ENCODE peak calls at places on chromosomes 13 and 19, in four cellular contexts. H is HepG2, T is K562, C is GM12878. W is an unnamed sample.

GRCh38 chr13:29595380-29596063 is at the start of gene SLC7A1:
- DNase-seq in H (peak), T (peak), C (peak), W (peak)

GRCh38 chr13:30880756-30881155 is 25.3 kb upstream of the MEDAG start:
- DNase-seq in H (peak), T (no peak), C (no peak), W (no peak)

GRCh38 chr19:883661-884211 is 9.3 kb downstream of the MED16 start:
- DNase-seq in H (no peak), T (no peak), C (no peak), W (no peak)

GRCh38 chr19:41172297-41173164 is 20.5 kb upstream of the CYP2S1 start:
- DNase-seq in H (no peak), T (no peak), C (no peak), W (no peak)

GRCh38 chr19:33704271-33704670 is 82.5 kb downstream of the CHST8 start:
- DNase-seq in H (no peak), T (no peak), C (no peak), W (no peak)

GRCh38 chr19:38679839-38680238 is 32.4 kb downstream of the ACTN4 start:
- DNase-seq in H (no peak), T (no peak), C (no peak), W (no peak)

GRCh38 chr13:21079761-21080730 is 18.7 kb upstream of the LATS2 start:
- DNase-seq in H (peak), T (no peak), C (no peak), W (no peak)

GRCh38 chr13:113192902-113193301 is 15.6 kb downstream of the PCID2 start:
- DNase-seq in H (no peak), T (no peak), C (no peak), W (no peak)

GRCh38 chr13:36029171-36029570 is 102.0 kb downstream of the DCLK1 start:
- DNase-seq in H (no peak), T (no peak), C (no peak), W (no peak)

GRCh38 chr19:6556480-6556879 is 25.7 kb downstream of the TNFSF9 start:
- DNase-seq in H (no peak), T (no peak), C (peak), W (no peak)

GRCh38 chr19:33282036-33282686 is 20.2 kb downstream of the CEBPA start:
- DNase-seq in H (no peak), T (no peak), C (no peak), W (no peak)

GRCh38 chr13:47144782-47145181 is 247.9 kb upstream of the HTR2A start:
- DNase-seq in H (no peak), T (no peak), C (no peak), W (no peak)

GRCh38 chr13:30135868-30136267 is 171.5 kb downstream of the KATNAL1 start:
- DNase-seq in H (no peak), T (no peak), C (no peak), W (no peak)

GRCh38 chr13:110444226-110444653 is 117.3 kb downstream of the RAB20 start:
- DNase-seq in H (no peak), T (no peak), C (no peak), W (no peak)

GRCh38 chr19:46610851-46611770 is 10.0 kb downstream of the CALM3 start:
- DNase-seq in H (no peak), T (no peak), C (no peak), W (peak)

GRCh38 chr13:39282400-39282972 is 244.2 kb downstream of the NHLRC3 start:
- DNase-seq in H (no peak), T (no peak), C (peak), W (no peak)

GRCh38 chr13:39729161-39729560 is 73.7 kb downstream of the COG6 start:
- DNase-seq in H (no peak), T (no peak), C (no peak), W (no peak)

GRCh38 chr19:18239303-18239702 is 13.1 kb upstream of the PDE4C start:
- DNase-seq in H (no peak), T (peak), C (no peak), W (peak)

GRCh38 chr13:67410645-67411044 is 180.5 kb upstream of the PCDH9 start:
- DNase-seq in H (no peak), T (no peak), C (no peak), W (no peak)

GRCh38 chr13:67421475-67421874 is 191.3 kb upstream of the PCDH9 start:
- DNase-seq in H (no peak), T (no peak), C (no peak), W (no peak)

DNA sequence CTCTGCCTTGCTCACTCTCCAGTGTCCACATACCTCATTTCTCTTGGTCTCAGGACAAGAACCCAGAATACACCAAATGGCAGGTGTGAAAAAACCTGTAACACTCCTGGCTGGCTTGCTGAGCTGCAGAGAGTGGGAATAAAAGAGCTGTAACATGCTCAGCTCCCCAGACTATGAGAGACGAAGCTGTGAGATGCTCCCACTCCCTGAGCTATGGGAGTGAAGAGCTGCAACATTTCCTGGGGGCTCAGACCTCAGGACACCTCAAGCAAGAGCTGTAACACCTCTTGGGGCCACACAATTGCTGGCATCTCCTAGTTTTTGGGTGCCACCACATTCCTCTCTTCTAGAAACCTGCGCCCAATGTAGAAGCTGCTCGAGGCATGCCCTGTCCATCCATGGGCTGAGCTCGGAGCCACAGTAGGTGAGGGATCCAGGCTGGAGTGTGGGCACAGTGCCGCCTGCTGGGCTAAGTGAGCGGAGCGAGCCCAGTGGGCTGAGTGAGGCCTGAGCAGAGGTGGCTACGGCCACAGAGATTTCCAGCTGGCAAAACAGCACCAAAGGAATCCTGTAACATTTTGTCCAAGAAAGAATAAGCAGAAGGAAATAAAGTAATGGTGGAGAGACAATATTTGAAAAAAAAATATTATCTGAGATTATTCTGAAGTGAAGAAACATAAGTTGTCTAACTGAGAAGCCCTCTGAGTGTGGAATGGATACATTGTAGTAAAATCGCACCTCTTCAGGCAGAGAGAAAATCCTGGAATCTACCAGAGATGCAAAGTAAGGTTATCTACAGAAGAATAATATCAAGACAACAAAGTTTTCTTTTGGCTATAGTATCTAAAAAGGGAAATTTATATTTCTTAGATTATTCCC is 186.2 kb upstream of the PCDH9 start:
- DNase-seq in H (peak), T (peak), C (no peak), W (peak)
- TF ChIP-seq CREB1 in H (no peak), T (no peak), C (no peak), W (no peak)

DNA sequence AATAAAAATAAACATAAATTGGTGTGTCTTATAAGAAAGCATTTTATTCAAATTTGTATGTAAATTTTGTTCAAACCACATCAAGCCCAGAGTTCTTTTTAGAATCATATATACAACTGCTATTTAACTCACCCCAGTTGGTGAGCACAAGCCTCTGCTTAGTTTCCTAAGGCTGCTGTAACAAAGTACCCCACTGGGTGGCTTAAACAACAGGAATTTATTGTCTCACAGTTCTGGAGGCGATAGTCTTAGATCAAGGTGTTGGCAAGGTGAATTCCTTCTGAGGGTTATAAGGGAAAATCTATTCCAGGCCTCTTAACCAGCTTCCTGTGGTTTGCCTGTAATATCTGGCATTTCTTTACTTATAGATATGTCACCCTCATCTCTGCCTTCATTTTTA is 1133.5 kb downstream of the OLFM4 start:
- DNase-seq in H (no peak), T (no peak), C (no peak), W (no peak)
- TF ChIP-seq CBFB in H (no peak), T (no peak), C (no peak), W (no peak)

GRCh38 chr19:27775395-27775794 is 1437.6 kb downstream of the UQCRFS1 start:
- DNase-seq in H (no peak), T (peak), C (no peak), W (no peak)

GRCh38 chr19:27777242-27777641 is 1435.7 kb downstream of the UQCRFS1 start:
- DNase-seq in H (no peak), T (no peak), C (no peak), W (no peak)

GRCh38 chr19:27776524-27776923 is 1436.4 kb downstream of the UQCRFS1 start:
- DNase-seq in H (no peak), T (peak), C (no peak), W (no peak)

GRCh38 chr19:27774827-27775226 is 1438.1 kb downstream of the UQCRFS1 start:
- DNase-seq in H (peak), T (peak), C (no peak), W (peak)

DNA sequence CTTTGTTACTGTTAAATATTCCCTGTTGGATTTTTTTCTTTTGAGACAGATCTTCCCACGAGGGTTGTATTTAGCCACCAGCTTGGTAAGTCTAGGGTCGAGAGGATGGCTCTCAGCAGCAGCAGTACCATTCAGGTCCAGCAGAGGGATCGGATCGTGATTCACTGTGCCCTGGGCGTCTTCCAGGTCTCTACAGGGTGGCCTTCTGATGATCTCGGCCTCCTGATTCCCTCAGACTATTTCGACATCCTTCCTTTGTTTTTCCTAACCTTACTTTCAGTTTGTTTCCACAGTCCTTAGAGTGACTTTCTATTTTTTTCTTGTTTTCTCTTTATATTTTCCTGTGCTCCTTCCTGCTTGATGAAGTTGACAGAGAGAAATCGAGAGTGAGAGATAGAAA is 1436.9 kb downstream of the UQCRFS1 start:
- DNase-seq in H (no peak), T (peak), C (no peak), W (no peak)
- TF ChIP-seq MAX in H (no peak), T (no peak), C (no peak), W (no peak)

DNA sequence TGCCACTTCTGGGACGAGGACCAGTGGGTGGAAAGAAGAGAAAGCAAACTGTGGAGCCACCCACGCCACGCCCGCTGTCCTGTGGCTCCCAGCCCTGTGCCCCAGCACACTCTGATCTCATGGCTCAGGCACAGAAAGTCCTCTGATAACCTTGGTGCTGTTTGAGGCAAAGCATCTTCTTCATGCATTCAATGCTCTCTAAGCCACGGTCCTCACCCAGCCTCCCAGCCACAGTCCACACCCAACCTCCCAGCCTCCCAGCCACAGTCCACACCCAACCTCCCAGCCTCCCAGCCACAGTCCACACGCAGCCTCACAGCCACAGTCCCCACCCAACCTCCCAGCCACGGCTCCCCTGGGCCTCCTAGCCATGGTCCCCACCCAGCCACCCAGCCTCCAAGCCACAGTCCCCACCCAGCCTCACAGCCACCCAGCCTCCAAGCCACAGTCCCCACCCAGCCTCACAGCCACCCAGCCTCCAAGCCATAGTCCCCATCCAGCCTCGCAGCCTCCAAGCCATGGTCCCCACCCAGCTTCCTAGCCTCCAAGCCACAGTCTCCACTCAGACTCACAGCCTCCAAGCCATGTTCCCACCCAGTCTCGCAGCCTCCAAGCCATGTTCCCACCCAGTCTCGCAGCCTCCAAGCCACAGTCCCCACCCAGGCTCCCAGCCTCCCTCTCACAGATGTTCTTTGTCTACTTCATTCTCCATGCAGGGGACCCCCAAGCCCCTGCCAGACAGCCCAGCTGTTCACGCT is 74.9 kb downstream of the SOX1 start:
- DNase-seq in H (no peak), T (no peak), C (no peak), W (no peak)
- TF ChIP-seq CREB1 in H (no peak), T (no peak), C (no peak), W (no peak)

GRCh38 chr13:48334534-48335127 is 31.1 kb downstream of the RB1 start:
- DNase-seq in H (peak), T (no peak), C (peak), W (no peak)
- TF ChIP-seq CBFB in H (no peak), T (no peak), C (no peak), W (no peak)

GRCh38 chr19:4556574-4557185 is 2.8 kb downstream of the SEMA6B start:
- DNase-seq in H (no peak), T (peak), C (no peak), W (peak)
- TF ChIP-seq MAX in H (no peak), T (no peak), C (no peak), W (no peak)

DNA sequence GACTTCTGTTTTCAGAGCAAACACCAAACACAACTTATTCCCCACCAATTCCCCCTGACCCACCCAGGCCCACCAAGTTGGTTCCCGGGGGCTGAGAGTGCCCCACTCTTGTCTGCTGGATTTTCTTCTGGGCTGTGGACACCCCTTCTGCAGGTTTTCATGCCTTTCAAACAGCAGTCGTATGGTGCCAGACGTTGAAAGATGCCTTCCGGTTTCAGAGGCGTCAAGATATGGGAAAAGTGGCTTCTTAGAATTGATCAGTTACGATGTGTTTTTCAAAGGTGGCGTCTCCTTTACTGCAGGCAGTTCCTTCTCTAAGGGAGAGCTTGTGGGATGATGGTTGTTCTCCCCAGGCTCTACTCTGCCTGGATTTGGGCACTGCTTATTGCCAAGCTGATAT is 12.7 kb downstream of the CLEC11A start:
- DNase-seq in H (no peak), T (no peak), C (no peak), W (no peak)
- TF ChIP-seq CREB1 in H (no peak), T (no peak), C (no peak), W (no peak)